ENCODE peak calls at places on chromosome 17, in ten cellular contexts. N is adrenal gland; T is MM.1S; O is effector memory CD4-positive, alpha-beta T cell; E is cardiac muscle cell; L is ascending aorta; H is A673; Y is stomach; U is HAP-1; K is adipocyte. Z is an unnamed sample. For H3K4me1, the result is how much of the 10 kb centered on the place peaks cover.

GRCh38 chr17:4533522-4534502 is 21.4 kb downstream of the MYBBP1A start:
- DNase-seq in N (no peak), T (no peak), O (no peak), E (no peak), L (no peak), H (peak), Y (peak), U (peak), K (no peak), Z (no peak)

GRCh38 chr17:82874011-82874835 is 34.4 kb upstream of the ZNF750 start:
- DNase-seq in N (no peak), T (no peak), O (no peak), E (no peak), L (no peak), H (no peak), Y (peak), U (no peak), K (no peak), Z (no peak)

GRCh38 chr17:72590382-72590781 is 469.6 kb downstream of the SOX9 start:
- DNase-seq in N (no peak), T (no peak), O (no peak), E (no peak), L (no peak), H (no peak), Y (no peak), U (no peak), K (peak), Z (no peak)

GRCh38 chr17:61331178-61331577 is 68.5 kb upstream of the TBX2 start:
- DNase-seq in N (peak), T (no peak), O (no peak), E (no peak), L (no peak), H (no peak), Y (no peak), U (no peak), K (no peak), Z (no peak)

GRCh38 chr17:50641339-50641725 is 6.7 kb downstream of the ABCC3 start:
- DNase-seq in N (no peak), T (no peak), O (no peak), E (no peak), L (no peak), H (no peak), Y (no peak), U (no peak), K (no peak), Z (no peak)

GRCh38 chr17:48559609-48560451 is 14.9 kb upstream of the HOXB2 start:
- DNase-seq in N (no peak), T (no peak), O (no peak), E (no peak), L (no peak), H (no peak), Y (no peak), U (no peak), K (no peak), Z (no peak)

GRCh38 chr17:27562777-27563455 is 68.1 kb upstream of the LGALS9 start:
- DNase-seq in N (peak), T (no peak), O (no peak), E (no peak), L (no peak), H (no peak), Y (no peak), U (no peak), K (no peak), Z (no peak)

GRCh38 chr17:68057531-68057952 is 22.0 kb downstream of the KPNA2 start:
- DNase-seq in N (peak), T (peak), O (no peak), E (no peak), L (peak), H (peak), Y (peak), U (peak), K (peak), Z (no peak)

DNA sequence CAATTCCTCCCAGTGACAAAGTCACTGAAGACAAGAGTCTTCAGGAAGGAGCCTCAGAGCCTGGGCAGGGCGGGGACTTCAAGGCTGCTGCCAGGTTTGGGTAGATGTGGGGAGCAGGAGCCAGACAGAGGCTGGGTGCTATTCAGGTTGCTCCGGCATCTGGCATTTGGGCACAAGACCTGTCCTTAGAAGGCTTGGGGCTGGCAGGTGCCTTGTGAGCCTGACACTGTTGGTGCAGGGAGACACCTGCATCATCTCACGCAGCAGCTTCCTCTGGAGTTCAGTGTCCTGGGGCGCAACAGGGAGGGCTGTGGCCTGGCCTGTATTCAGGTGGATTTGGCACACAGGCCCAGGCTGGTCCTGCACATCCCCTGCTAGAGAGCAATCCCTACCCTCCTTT is 65.0 kb downstream of the MPRIP start:
- DNase-seq in N (no peak), T (no peak), O (no peak), E (no peak), L (no peak), H (no peak), Y (no peak), U (no peak), K (no peak), Z (no peak)
- H3K4me1 ChIP-seq in N (half or more), T (under half), O (under half), E (half or more), L (under half), H (under half), Y (half or more), U (under half), K (under half), Z (under half)

GRCh38 chr17:31597646-31598387 is 206.3 kb downstream of the RAB11FIP4 start:
- DNase-seq in N (peak), T (no peak), O (no peak), E (no peak), L (peak), H (no peak), Y (no peak), U (no peak), K (no peak), Z (no peak)
- H3K4me1 ChIP-seq in N (under half), T (under half), O (under half), E (under half), L (under half), H (under half), Y (under half), U (under half), K (under half), Z (under half)

GRCh38 chr17:30405161-30405560 is 26.4 kb downstream of the CPD start:
- DNase-seq in N (no peak), T (no peak), O (no peak), E (no peak), L (no peak), H (no peak), Y (no peak), U (no peak), K (no peak), Z (no peak)
- H3K4me1 ChIP-seq in N (under half), T (under half), O (under half), E (under half), L (under half), H (under half), Y (under half), U (under half), K (under half), Z (under half)

GRCh38 chr17:64112978-64113377 is 17.0 kb downstream of the ERN1 start:
- DNase-seq in N (no peak), T (peak), O (no peak), E (no peak), L (no peak), H (no peak), Y (no peak), U (no peak), K (no peak), Z (no peak)

GRCh38 chr17:64115043-64115698 is 14.8 kb downstream of the ERN1 start:
- DNase-seq in N (no peak), T (no peak), O (no peak), E (no peak), L (no peak), H (no peak), Y (peak), U (no peak), K (peak), Z (no peak)

GRCh38 chr17:64109400-64109799 is 20.5 kb downstream of the ERN1 start:
- DNase-seq in N (no peak), T (no peak), O (no peak), E (no peak), L (no peak), H (no peak), Y (no peak), U (no peak), K (no peak), Z (no peak)

GRCh38 chr17:64110436-64111152 is 19.4 kb downstream of the ERN1 start:
- DNase-seq in N (no peak), T (no peak), O (no peak), E (no peak), L (no peak), H (no peak), Y (no peak), U (no peak), K (no peak), Z (no peak)

DNA sequence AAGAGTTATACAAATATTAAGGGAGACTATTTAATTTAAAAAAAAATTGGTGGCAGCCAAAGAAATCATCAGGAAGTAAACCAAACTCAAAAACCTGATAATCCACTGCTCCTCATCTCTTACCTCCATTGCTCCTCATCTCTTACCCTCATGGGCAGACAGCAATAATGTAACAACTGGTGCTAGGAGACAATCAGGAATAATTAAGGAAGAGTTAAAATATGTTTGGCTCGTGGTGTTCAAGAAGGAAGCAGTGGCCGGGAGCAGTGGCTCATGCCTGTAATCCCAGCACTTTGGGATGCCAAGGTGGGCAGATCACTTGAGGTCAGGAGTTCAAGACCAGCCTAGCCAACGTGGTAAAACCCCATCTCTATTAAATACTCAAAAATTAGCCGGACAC is 18.1 kb downstream of the ERN1 start:
- DNase-seq in N (no peak), T (no peak), O (no peak), E (no peak), L (no peak), H (no peak), Y (no peak), U (no peak), K (no peak), Z (no peak)
- H3K4me1 ChIP-seq in N (half or more), T (half or more), O (under half), E (under half), L (under half), H (under half), Y (under half), U (under half), K (under half), Z (under half)

GRCh38 chr17:69375229-69375628 is 39.3 kb upstream of the MAP2K6 start:
- DNase-seq in N (no peak), T (peak), O (no peak), E (no peak), L (no peak), H (no peak), Y (no peak), U (no peak), K (no peak), Z (no peak)
- H3K4me1 ChIP-seq in N (under half), T (under half), O (under half), E (under half), L (under half), H (under half), Y (under half), U (under half), K (under half), Z (under half)